ENCODE peak calls at places on chromosomes 7 and 10, in six cellular contexts. J, D, M, T, U and L are unnamed samples.
A peak's percentile ranks its signal among the peaks of the same experiment; 100 is the strongest.

GRCh38 chr7:16926283-16926682 is 44.5 kb upstream of the AGR3 start:
- DNase-seq in J (peak; percentile 68), D (peak; percentile 20), M (no peak), T (peak; percentile 78), U (peak; percentile 68), L (peak; percentile 71)

GRCh38 chr10:78552261-78552811 is 516.4 kb upstream of the ZMIZ1 start:
- DNase-seq in J (peak; percentile 85), D (no peak), M (no peak), T (no peak), U (peak; percentile 58), L (peak; percentile 57)

GRCh38 chr7:142345817-142346216 is 88.0 kb upstream of the PRSS58 start:
- DNase-seq in J (no peak), D (no peak), M (no peak), T (no peak), U (no peak), L (no peak)

GRCh38 chr7:139515266-139515665 is 8.2 kb upstream of the CLEC2L start:
- DNase-seq in J (no peak), D (no peak), M (no peak), T (no peak), U (no peak), L (no peak)

GRCh38 chr7:66626236-66626957 is 2.3 kb upstream of the KCTD7 start:
- DNase-seq in J (no peak), D (no peak), M (no peak), T (peak; percentile 32), U (peak; percentile 27), L (peak; percentile 90)

GRCh38 chr10:89228136-89228535 is 21.0 kb upstream of the CH25H start:
- DNase-seq in J (no peak), D (no peak), M (no peak), T (no peak), U (no peak), L (no peak)

GRCh38 chr7:82481499-82482097 is 38.0 kb upstream of the CACNA2D1 start:
- DNase-seq in J (peak; percentile 2), D (peak; percentile 32), M (no peak), T (peak; percentile 43), U (peak; percentile 58), L (peak; percentile 57)

GRCh38 chr10:13831711-13832110 is 244.9 kb downstream of the PRPF18 start:
- DNase-seq in J (no peak), D (peak; percentile 21), M (no peak), T (no peak), U (peak; percentile 21), L (no peak)

GRCh38 chr10:86770412-86770960 is 14.1 kb downstream of the BMPR1A start:
- DNase-seq in J (no peak), D (no peak), M (no peak), T (no peak), U (no peak), L (no peak)

GRCh38 chr7:150787321-150788281 is 12.6 kb downstream of the TMEM176B start:
- DNase-seq in J (no peak), D (no peak), M (no peak), T (no peak), U (no peak), L (peak; percentile 18)

GRCh38 chr10:73759512-73760115 is 15.4 kb downstream of the SEC24C start:
- DNase-seq in J (no peak), D (peak; percentile 93), M (peak; percentile 51), T (peak; percentile 67), U (no peak), L (no peak)

GRCh38 chr10:124465003-124465776 is 3.6 kb downstream of the LHPP start:
- DNase-seq in J (no peak), D (no peak), M (no peak), T (no peak), U (no peak), L (no peak)

GRCh38 chr10:14549496-14549895 is 218.8 kb upstream of the FRMD4A start:
- DNase-seq in J (no peak), D (no peak), M (no peak), T (no peak), U (peak; percentile 61), L (no peak)

GRCh38 chr10:86723009-86723408 is 33.4 kb upstream of the BMPR1A start:
- DNase-seq in J (no peak), D (no peak), M (no peak), T (no peak), U (no peak), L (no peak)

GRCh38 chr7:135359633-135360032 is 126.0 kb downstream of the STRA8 start:
- DNase-seq in J (no peak), D (no peak), M (no peak), T (no peak), U (peak; percentile 24), L (no peak)

GRCh38 chr10:59435707-59436106 is 73.4 kb upstream of the FAM13C start:
- DNase-seq in J (peak; percentile 16), D (no peak), M (no peak), T (no peak), U (no peak), L (no peak)

GRCh38 chr10:44801383-44802327 is 109.5 kb upstream of the TMEM72 start:
- DNase-seq in J (peak; percentile 99), D (no peak), M (peak; percentile 55), T (peak; percentile 97), U (peak; percentile 96), L (peak; percentile 67)

GRCh38 chr10:72828294-72828693 is 65.2 kb upstream of the OIT3 start:
- DNase-seq in J (no peak), D (no peak), M (no peak), T (no peak), U (no peak), L (no peak)

GRCh38 chr7:111833461-111833860 is 271.2 kb upstream of the IMMP2L start:
- DNase-seq in J (peak; percentile 31), D (no peak), M (no peak), T (no peak), U (no peak), L (peak; percentile 42)

GRCh38 chr10:123558651-123559050 is 107.5 kb upstream of the GPR26 start:
- DNase-seq in J (no peak), D (no peak), M (no peak), T (no peak), U (no peak), L (no peak)

GRCh38 chr7:44066494-44067063 is 1.2 kb upstream of the PGAM2 start:
- DNase-seq in J (no peak), D (no peak), M (no peak), T (no peak), U (no peak), L (no peak)

GRCh38 chr7:4642468-4643203 is 39.5 kb upstream of the FOXK1 start:
- DNase-seq in J (no peak), D (no peak), M (no peak), T (no peak), U (no peak), L (peak; percentile 62)

GRCh38 chr10:23742368-23742767 is 303.5 kb downstream of the OTUD1 start:
- DNase-seq in J (no peak), D (peak; percentile 25), M (no peak), T (no peak), U (no peak), L (no peak)
- H2AFZ ChIP-seq in J (no peak overlapping the region), D (no peak overlapping the region), M (no peak overlapping the region), T (no peak overlapping the region), U (no peak overlapping the region), L (no peak overlapping the region)

GRCh38 chr7:73718438-73718881 is 1.0 kb downstream of the STX1A start:
- DNase-seq in J (no peak), D (no peak), M (peak; percentile 31), T (peak; percentile 38), U (no peak), L (peak; percentile 60)

GRCh38 chr7:73716318-73716890 is 3.1 kb downstream of the STX1A start:
- DNase-seq in J (no peak), D (no peak), M (no peak), T (no peak), U (no peak), L (no peak)

GRCh38 chr7:73717025-73717807 is 2.3 kb downstream of the STX1A start:
- DNase-seq in J (peak; percentile 47), D (no peak), M (no peak), T (no peak), U (peak; percentile 61), L (peak; percentile 67)

GRCh38 chr7:73718905-73719805 is at the start of gene STX1A:
- DNase-seq in J (peak; percentile 34), D (peak; percentile 75), M (peak; percentile 83), T (peak; percentile 73), U (peak; percentile 56), L (peak; percentile 93)

GRCh38 chr7:73717991-73718405 is 1.5 kb downstream of the STX1A start:
- DNase-seq in J (peak; percentile 90), D (no peak), M (peak; percentile 63), T (peak; percentile 95), U (peak; percentile 64), L (peak; percentile 96)
- H3K9me3 ChIP-seq in J (no peaks in the 10 kb centered on the region), D (no peaks in the 10 kb centered on the region), M (no peaks in the 10 kb centered on the region), T (no peaks in the 10 kb centered on the region), U (no peaks in the 10 kb centered on the region), L (no peaks in the 10 kb centered on the region)

DNA sequence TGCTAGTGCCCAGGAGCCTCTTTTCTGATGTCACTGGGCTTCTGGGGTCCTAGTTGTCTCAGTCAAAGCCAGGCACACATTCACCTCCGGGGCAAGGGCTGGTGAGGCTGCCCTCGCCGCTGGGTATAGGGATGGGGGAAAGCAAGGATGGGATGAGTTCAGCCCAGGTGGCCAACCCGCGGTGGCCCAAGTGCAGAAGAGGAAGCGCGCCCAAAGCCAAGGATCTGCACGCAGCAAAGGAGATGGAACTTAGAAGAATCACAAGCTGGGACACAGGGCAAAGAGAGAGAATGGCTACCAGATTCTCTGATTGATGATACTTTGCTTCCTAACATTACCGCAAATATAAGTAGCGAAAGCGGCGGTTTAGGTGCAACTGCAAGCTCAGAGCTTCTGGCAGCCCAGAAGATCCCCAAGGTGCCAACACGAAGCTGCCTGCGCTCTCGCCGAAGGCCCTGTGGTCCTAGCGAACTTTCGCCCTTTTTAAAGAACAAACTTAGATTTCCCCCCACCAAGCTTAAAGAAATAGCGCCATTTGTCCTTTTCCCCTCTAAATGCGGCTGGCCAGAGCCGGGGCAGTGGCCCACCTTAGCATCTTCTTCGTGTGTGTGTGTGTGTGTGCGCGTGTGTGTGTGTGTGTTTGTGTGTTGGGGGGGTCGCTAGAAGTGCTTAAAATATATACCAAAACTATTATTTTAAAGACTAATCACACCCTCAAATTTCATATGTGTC is 911 bp upstream of the MKX start:
- DNase-seq in J (no peak), D (no peak), M (no peak), T (no peak), U (no peak), L (peak; percentile 40)
- TF ChIP-seq EZH2 in J (no peak), D (no peak), M (no peak), T (no peak), U (peak; percentile 66), L (no peak)

DNA sequence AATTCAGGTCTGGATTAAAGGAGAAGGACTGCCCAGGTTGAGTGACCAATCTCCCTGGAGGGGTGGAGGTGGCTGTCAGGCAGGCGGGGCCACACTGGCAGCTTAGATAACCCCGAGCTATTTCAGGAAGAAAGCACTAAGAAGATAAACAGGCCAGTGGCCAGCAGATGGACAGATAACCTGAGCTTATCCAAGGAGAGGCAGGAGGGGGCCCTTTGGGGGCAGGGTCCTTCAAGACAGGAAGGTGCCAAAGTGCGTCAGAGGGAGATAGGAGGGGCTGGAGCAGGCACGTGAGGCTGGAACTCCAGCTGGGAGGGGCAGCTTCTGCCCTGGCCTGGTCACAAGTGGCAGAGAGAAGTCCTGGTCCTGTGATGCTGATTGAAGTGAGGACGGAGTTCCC is 29.8 kb upstream of the PODXL start:
- DNase-seq in J (no peak), D (no peak), M (peak; percentile 81), T (no peak), U (no peak), L (no peak)
- H2AFZ ChIP-seq in J (no peak overlapping the region), D (no peak overlapping the region), M (no peak overlapping the region), T (no peak overlapping the region), U (no peak overlapping the region), L (no peak overlapping the region)

GRCh38 chr7:63040336-63040735 is 958.3 kb upstream of the ZNF722 start:
- DNase-seq in J (no peak), D (no peak), M (no peak), T (no peak), U (no peak), L (no peak)
- H3K9me3 ChIP-seq in J (peaks cover 15% of the 10 kb centered on the region), D (no peaks in the 10 kb centered on the region), M (no peaks in the 10 kb centered on the region), T (no peaks in the 10 kb centered on the region), U (no peaks in the 10 kb centered on the region), L (no peaks in the 10 kb centered on the region)

GRCh38 chr7:252216-252965 is 37.6 kb upstream of the FOXL3 start:
- DNase-seq in J (no peak), D (no peak), M (no peak), T (no peak), U (no peak), L (no peak)
- TF ChIP-seq EZH2 in J (no peak), D (no peak), M (no peak), T (no peak), U (no peak), L (no peak)